ENCODE peak calls at places on chromosomes 16 and 17, in five cellular contexts. W is effector memory CD4-positive, alpha-beta T cell; H is cardiac muscle cell; A is sigmoid colon; C is GM23338. D is an unnamed sample. For H3K4me1, the result is how much of the 10 kb centered on the place peaks cover.

GRCh38 chr17:76268015-76268749 is 3.0 kb downstream of the UBALD2 start:
- DNase-seq in W (peak), C (peak), H (peak), A (peak), D (peak)

GRCh38 chr17:43998552-43998951 is 5.9 kb upstream of the NAGS start:
- DNase-seq in A (no peak), C (no peak), H (peak), W (no peak), D (no peak)

GRCh38 chr16:79618041-79618711 is 17.6 kb upstream of the MAF start:
- DNase-seq in H (no peak), A (no peak), W (no peak), C (no peak), D (no peak)

GRCh38 chr17:66790476-66791061 is 44.3 kb upstream of the CACNG5 start:
- DNase-seq in A (no peak), H (peak), W (no peak), C (no peak), D (no peak)

GRCh38 chr17:36553459-36553858 is 8.7 kb downstream of the GGNBP2 start:
- DNase-seq in A (no peak), W (no peak), H (no peak), C (no peak), D (no peak)

GRCh38 chr17:29042679-29043538 is at the start of gene PIPOX:
- DNase-seq in A (no peak), W (no peak), H (peak), C (peak), D (peak)

GRCh38 chr17:56314026-56314425 is 160.8 kb downstream of the ANKFN1 start:
- DNase-seq in W (no peak), A (no peak), C (no peak), H (no peak), D (no peak)

GRCh38 chr16:72894291-72895151 is 153.4 kb downstream of the ZFHX3 start:
- DNase-seq in C (no peak), W (no peak), H (peak), A (peak), D (no peak)

GRCh38 chr16:46930861-46931260 is 42.6 kb downstream of the DNAJA2 start:
- DNase-seq in H (no peak), A (no peak), C (no peak), W (no peak), D (no peak)

GRCh38 chr17:62098623-62099231 is 33.6 kb upstream of the MED13 start:
- DNase-seq in W (no peak), H (no peak), C (no peak), A (no peak), D (no peak)

GRCh38 chr16:55294947-55295346 is 29.1 kb upstream of the IRX6 start:
- DNase-seq in C (no peak), H (no peak), A (no peak), W (no peak), D (no peak)

GRCh38 chr17:40304464-40304863 is 4.5 kb upstream of the RARA start:
- DNase-seq in C (no peak), A (peak), W (no peak), H (peak), D (no peak)

GRCh38 chr16:77555101-77555500 is 120.3 kb upstream of the ADAMTS18 start:
- DNase-seq in C (no peak), H (no peak), W (no peak), A (no peak), D (no peak)

GRCh38 chr16:49755291-49755611 is 100.7 kb downstream of the ZNF423 start:
- DNase-seq in A (no peak), C (peak), W (no peak), H (peak), D (no peak)

GRCh38 chr17:64080174-64080618 is 49.7 kb downstream of the ERN1 start:
- DNase-seq in W (no peak), C (no peak), A (no peak), H (no peak), D (no peak)
- H3K4me1 ChIP-seq in W (under half), C (under half), A (under half), H (under half), D (half or more)

DNA sequence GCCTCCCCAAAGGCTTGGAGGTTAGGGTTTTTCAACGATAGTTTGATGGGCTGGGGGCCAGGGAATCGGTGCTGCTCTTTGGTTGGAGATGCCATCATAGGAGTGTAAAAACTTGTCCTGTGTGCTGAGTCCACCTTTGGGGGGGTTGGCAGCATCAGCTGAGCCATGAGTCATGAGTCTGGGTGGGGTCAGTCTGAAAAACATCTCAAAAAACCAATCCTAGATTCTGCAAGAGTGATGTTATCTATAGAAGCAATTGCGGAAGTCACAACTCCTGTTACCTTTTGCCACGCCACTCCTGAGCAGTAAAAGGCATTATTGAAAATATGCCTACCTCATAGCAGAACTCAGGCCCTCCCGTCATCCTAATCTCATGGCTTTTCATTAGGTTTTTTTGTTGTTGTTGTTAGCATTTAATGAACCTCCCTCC is 2.5 kb upstream of the PRSS41 start:
- DNase-seq in W (no peak), A (peak), C (no peak), H (no peak), D (no peak)
- H3K4me3 ChIP-seq in W (no peak), A (no peak), C (no peak), H (no peak), D (no peak)

GRCh38 chr16:75457485-75458021 is 6.9 kb downstream of the TMEM170A start:
- DNase-seq in W (no peak), C (no peak), A (no peak), H (no peak), D (no peak)

GRCh38 chr16:75456971-75457370 is 7.5 kb downstream of the TMEM170A start:
- DNase-seq in A (no peak), C (no peak), H (no peak), W (no peak), D (no peak)

GRCh38 chr16:75459691-75460090 is 4.8 kb downstream of the TMEM170A start:
- DNase-seq in A (no peak), C (no peak), W (no peak), H (no peak), D (no peak)

GRCh38 chr16:75458029-75458428 is 6.5 kb downstream of the TMEM170A start:
- DNase-seq in C (no peak), H (no peak), W (no peak), A (no peak), D (no peak)

GRCh38 chr16:75458439-75458838 is 6.0 kb downstream of the TMEM170A start:
- DNase-seq in H (no peak), C (no peak), A (no peak), W (no peak), D (no peak)
- H3K4me1 ChIP-seq in H (under half), C (under half), A (under half), W (under half), D (under half)

GRCh38 chr17:68011199-68011665 is 15.0 kb upstream of the C17orf58 start:
- DNase-seq in H (peak), C (peak), A (no peak), W (peak), D (peak)
- H3K4me3 ChIP-seq in H (no peak), C (peak), A (no peak), W (no peak), D (peak)

GRCh38 chr16:30369091-30369937 is 980 bp downstream of the TBC1D10B start:
- DNase-seq in C (peak), W (no peak), H (no peak), A (peak), D (no peak)

GRCh38 chr16:30371248-30371816 is 1.0 kb upstream of the TBC1D10B start:
- DNase-seq in W (no peak), H (no peak), C (peak), A (no peak), D (no peak)

GRCh38 chr16:30372037-30372712 is 1.9 kb upstream of the TBC1D10B start:
- DNase-seq in A (no peak), C (no peak), H (no peak), W (no peak), D (no peak)

GRCh38 chr16:30369938-30370443 is 303 bp downstream of the TBC1D10B start:
- DNase-seq in W (no peak), H (no peak), C (no peak), A (no peak), D (peak)

DNA sequence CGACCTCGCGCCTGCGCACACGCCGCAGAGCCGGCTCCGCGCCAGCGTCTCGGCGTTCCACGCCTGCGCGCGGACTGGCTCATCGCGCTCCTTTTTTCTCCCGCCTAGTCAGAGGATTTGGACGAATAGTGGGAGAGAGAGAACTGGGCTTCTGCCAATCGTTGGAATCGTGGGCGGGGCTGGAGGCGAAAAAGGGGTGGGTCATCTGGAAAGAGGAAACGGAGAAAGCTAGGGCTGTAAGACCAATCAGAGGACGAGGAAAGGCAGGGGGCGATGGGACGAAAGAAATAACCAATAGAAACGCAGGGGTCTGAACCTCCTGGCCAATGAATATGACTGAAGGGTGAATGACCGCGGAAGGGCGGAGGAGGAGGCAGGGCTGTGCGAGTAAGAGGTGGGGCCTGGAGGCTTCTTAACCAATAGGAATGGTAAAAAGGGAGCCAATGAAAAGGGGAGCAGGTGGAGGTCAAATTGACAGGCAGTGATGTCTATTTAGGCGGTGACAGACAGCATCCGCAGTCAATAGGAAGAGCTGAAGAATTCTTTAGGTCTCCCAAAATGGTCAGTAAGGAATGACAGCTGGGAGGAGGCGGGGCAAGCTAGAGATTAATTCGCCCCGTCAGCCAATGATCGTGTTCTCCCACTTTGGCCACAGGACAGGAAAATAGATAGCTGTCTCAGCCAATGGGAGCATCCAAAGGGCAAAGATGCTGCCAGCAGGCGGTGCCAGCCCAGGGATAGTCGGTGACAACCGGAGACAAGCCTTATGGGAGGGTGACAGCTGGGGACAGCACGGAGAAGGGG is at the start of gene TBC1D10B:
- DNase-seq in C (peak), W (peak), H (peak), A (peak), D (peak)
- H3K4me1 ChIP-seq in C (under half), W (under half), H (under half), A (under half), D (under half)

GRCh38 chr16:59604331-59604730 is 870.2 kb upstream of the GOT2 start:
- DNase-seq in A (no peak), H (peak), C (no peak), W (no peak), D (no peak)

GRCh38 chr16:59605706-59606105 is 871.6 kb upstream of the GOT2 start:
- DNase-seq in A (no peak), C (no peak), H (no peak), W (no peak), D (no peak)

GRCh38 chr16:59597269-59597668 is 863.2 kb upstream of the GOT2 start:
- DNase-seq in W (no peak), H (peak), A (no peak), C (no peak), D (no peak)

DNA sequence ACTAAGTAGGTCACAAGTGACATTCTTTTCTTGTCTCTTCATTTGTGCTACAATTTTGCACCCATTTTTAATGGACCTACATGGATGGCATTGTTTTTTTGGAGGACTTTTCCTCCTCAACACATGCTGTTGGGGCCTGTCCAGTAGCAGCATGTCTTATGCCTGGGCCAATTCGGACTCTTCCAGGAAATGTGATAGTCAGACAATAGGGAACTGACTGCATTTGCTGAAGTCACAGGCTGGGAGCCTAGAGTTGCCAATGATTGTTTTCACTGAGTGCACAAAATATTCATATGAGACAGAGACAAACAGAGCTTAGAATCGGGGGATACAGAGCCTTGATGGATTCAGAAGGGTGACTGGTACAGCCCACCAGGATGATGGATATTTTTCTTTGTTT is 867.3 kb upstream of the GOT2 start:
- DNase-seq in A (no peak), C (no peak), W (no peak), H (no peak), D (no peak)
- H3K4me3 ChIP-seq in A (no peak), C (no peak), W (no peak), H (no peak), D (no peak)

DNA sequence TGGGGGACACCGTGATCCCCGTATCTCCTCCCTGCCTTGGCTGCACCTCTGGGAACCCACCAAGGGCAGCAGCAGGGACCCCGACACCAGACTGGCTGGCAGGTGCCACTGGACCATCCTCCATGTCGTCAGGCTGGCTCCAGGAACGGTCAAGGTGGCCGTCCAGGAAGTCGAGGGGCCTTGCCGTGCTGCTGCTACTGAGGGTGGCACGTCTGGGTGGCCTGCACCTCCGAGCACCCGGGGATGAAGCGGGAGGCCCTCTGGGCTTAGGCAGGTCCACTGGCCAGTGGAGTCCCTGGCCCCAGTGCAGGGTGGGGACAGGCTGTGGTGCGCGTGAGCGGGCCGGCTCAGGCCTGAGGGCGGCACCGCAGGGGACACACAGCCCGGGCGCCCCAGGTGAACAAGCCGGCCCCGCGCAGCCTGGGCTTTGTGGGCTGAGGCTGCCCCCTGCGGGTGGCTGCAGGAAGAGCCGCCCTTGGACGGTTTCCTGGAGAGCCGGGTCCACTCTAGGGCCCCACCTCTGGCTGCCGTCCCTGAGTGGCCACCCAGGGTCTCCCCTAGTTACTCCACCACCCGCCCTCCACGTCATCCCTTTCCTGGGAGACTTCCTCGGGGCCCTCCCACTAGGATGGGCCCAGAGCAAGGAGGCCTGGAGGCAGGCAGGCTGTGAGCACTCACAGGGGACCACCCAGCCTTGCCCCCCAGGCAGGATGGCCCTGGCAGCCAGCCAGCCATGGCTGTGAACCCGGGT is 42.8 kb upstream of the ZC3H18 start:
- DNase-seq in A (peak), C (peak), W (peak), H (peak), D (peak)
- H3K4me1 ChIP-seq in A (under half), C (under half), W (under half), H (under half), D (under half)

DNA sequence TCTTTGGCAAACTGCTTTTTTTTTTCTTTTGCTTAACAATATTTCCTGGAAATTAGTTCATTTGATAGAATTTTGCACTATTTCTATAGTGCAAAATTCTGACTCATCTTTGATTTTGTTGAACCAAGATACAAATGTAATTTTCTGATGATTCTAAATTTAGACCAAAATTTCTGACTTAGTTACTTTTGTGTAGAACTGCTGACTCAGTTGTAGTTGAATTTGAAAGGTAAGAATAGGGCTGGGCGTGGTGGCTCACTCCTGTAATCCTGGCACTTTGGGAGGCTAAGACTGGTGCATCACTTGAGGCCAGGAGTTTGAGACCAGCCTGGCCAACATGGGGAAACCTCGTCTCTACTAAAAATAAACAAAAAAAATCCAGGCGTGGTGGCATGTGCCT is 223.0 kb downstream of the BCAS3 start:
- DNase-seq in A (no peak), C (no peak), H (no peak), W (no peak), D (no peak)
- H3K4me3 ChIP-seq in A (no peak), C (no peak), H (no peak), W (no peak), D (no peak)